ENCODE peak calls at places on chromosome 9, in five cellular contexts. One of them, this sample, is unnamed.

GRCh38 chr9:90839183-90839582 is 37.6 kb downstream of the SYK start:
- DNase-seq in stimulated activated CD4-positive, alpha-beta T cell treated with anti-CD3 and anti-CD28 coated beads, Interleukin-2, amount 100 ng/mL, for 24 hours: no peak
- DNase-seq in right atrium auricular region: no peak
- DNase-seq in Calu3: no peak
- DNase-seq in tibial nerve: no peak
- DNase-seq in this sample: no peak

GRCh38 chr9:111527347-111527746 is 2.4 kb downstream of the ZNF483 start:
- DNase-seq in stimulated activated CD4-positive, alpha-beta T cell treated with anti-CD3 and anti-CD28 coated beads, Interleukin-2, amount 100 ng/mL, for 24 hours: no peak
- DNase-seq in right atrium auricular region: no peak
- DNase-seq in Calu3: no peak
- DNase-seq in tibial nerve: no peak
- DNase-seq in this sample: no peak

GRCh38 chr9:34637356-34638137 is at the start of gene SIGMAR1:
- DNase-seq in stimulated activated CD4-positive, alpha-beta T cell treated with anti-CD3 and anti-CD28 coated beads, Interleukin-2, amount 100 ng/mL, for 24 hours: peak; percentile 94
- DNase-seq in tibial nerve: peak; percentile 88
- DNase-seq in Calu3: peak; percentile 91
- DNase-seq in right atrium auricular region: peak; percentile 92
- DNase-seq in this sample: peak; percentile 88

GRCh38 chr9:136059851-136060670 is 35.0 kb downstream of the NACC2 start:
- DNase-seq in stimulated activated CD4-positive, alpha-beta T cell treated with anti-CD3 and anti-CD28 coated beads, Interleukin-2, amount 100 ng/mL, for 24 hours: no peak
- DNase-seq in right atrium auricular region: no peak
- DNase-seq in Calu3: no peak
- DNase-seq in tibial nerve: no peak
- DNase-seq in this sample: no peak

GRCh38 chr9:12854218-12854617 is 79.4 kb downstream of the LURAP1L start:
- DNase-seq in stimulated activated CD4-positive, alpha-beta T cell treated with anti-CD3 and anti-CD28 coated beads, Interleukin-2, amount 100 ng/mL, for 24 hours: no peak
- DNase-seq in tibial nerve: no peak
- DNase-seq in right atrium auricular region: no peak
- DNase-seq in Calu3: no peak
- DNase-seq in this sample: no peak

GRCh38 chr9:87643778-87644570 is 81.9 kb upstream of the CTSL start:
- DNase-seq in tibial nerve: no peak
- DNase-seq in stimulated activated CD4-positive, alpha-beta T cell treated with anti-CD3 and anti-CD28 coated beads, Interleukin-2, amount 100 ng/mL, for 24 hours: no peak
- DNase-seq in Calu3: no peak
- DNase-seq in right atrium auricular region: no peak
- DNase-seq in this sample: no peak

GRCh38 chr9:89310486-89311345 is at the start of gene CKS2:
- DNase-seq in right atrium auricular region: peak; percentile 100
- DNase-seq in Calu3: peak; percentile 97
- DNase-seq in tibial nerve: peak; percentile 99
- DNase-seq in stimulated activated CD4-positive, alpha-beta T cell treated with anti-CD3 and anti-CD28 coated beads, Interleukin-2, amount 100 ng/mL, for 24 hours: peak; percentile 100
- DNase-seq in this sample: peak; percentile 100

GRCh38 chr9:120846251-120846869 is 3.6 kb upstream of the PSMD5 start:
- DNase-seq in stimulated activated CD4-positive, alpha-beta T cell treated with anti-CD3 and anti-CD28 coated beads, Interleukin-2, amount 100 ng/mL, for 24 hours: no peak
- DNase-seq in right atrium auricular region: no peak
- DNase-seq in tibial nerve: no peak
- DNase-seq in Calu3: no peak
- DNase-seq in this sample: no peak

GRCh38 chr9:134624119-134624826 is 17.3 kb upstream of the COL5A1 start:
- DNase-seq in stimulated activated CD4-positive, alpha-beta T cell treated with anti-CD3 and anti-CD28 coated beads, Interleukin-2, amount 100 ng/mL, for 24 hours: no peak
- DNase-seq in right atrium auricular region: no peak
- DNase-seq in Calu3: no peak
- DNase-seq in tibial nerve: peak; percentile 10
- DNase-seq in this sample: no peak

GRCh38 chr9:134130503-134131375 is 5.1 kb upstream of the WDR5 start:
- DNase-seq in right atrium auricular region: no peak
- DNase-seq in stimulated activated CD4-positive, alpha-beta T cell treated with anti-CD3 and anti-CD28 coated beads, Interleukin-2, amount 100 ng/mL, for 24 hours: no peak
- DNase-seq in tibial nerve: peak; percentile 52
- DNase-seq in Calu3: peak; percentile 13
- DNase-seq in this sample: peak; percentile 85

GRCh38 chr9:107422189-107422802 is 67.3 kb downstream of the KLF4 start:
- DNase-seq in Calu3: peak; percentile 73
- DNase-seq in stimulated activated CD4-positive, alpha-beta T cell treated with anti-CD3 and anti-CD28 coated beads, Interleukin-2, amount 100 ng/mL, for 24 hours: peak; percentile 19
- DNase-seq in right atrium auricular region: peak; percentile 80
- DNase-seq in tibial nerve: peak; percentile 44
- DNase-seq in this sample: peak; percentile 77

GRCh38 chr9:37999501-38000189 is 69.4 kb downstream of the SHB start:
- DNase-seq in stimulated activated CD4-positive, alpha-beta T cell treated with anti-CD3 and anti-CD28 coated beads, Interleukin-2, amount 100 ng/mL, for 24 hours: no peak
- DNase-seq in Calu3: no peak
- DNase-seq in tibial nerve: no peak
- DNase-seq in right atrium auricular region: no peak
- DNase-seq in this sample: no peak

GRCh38 chr9:96088510-96088909 is 213.0 kb downstream of the ERCC6L2 start:
- DNase-seq in tibial nerve: no peak
- DNase-seq in stimulated activated CD4-positive, alpha-beta T cell treated with anti-CD3 and anti-CD28 coated beads, Interleukin-2, amount 100 ng/mL, for 24 hours: no peak
- DNase-seq in Calu3: no peak
- DNase-seq in right atrium auricular region: no peak
- DNase-seq in this sample: no peak

GRCh38 chr9:94613003-94613402 is 19.4 kb upstream of the FBP2 start:
- DNase-seq in tibial nerve: no peak
- DNase-seq in right atrium auricular region: no peak
- DNase-seq in stimulated activated CD4-positive, alpha-beta T cell treated with anti-CD3 and anti-CD28 coated beads, Interleukin-2, amount 100 ng/mL, for 24 hours: no peak
- DNase-seq in Calu3: no peak
- DNase-seq in this sample: no peak

GRCh38 chr9:99485461-99485860 is 263.4 kb downstream of the SEC61B start:
- DNase-seq in right atrium auricular region: no peak
- DNase-seq in tibial nerve: no peak
- DNase-seq in Calu3: no peak
- DNase-seq in stimulated activated CD4-positive, alpha-beta T cell treated with anti-CD3 and anti-CD28 coated beads, Interleukin-2, amount 100 ng/mL, for 24 hours: no peak
- DNase-seq in this sample: no peak

GRCh38 chr9:21392270-21392669 is 7.1 kb upstream of the IFNA2 start:
- DNase-seq in right atrium auricular region: no peak
- DNase-seq in stimulated activated CD4-positive, alpha-beta T cell treated with anti-CD3 and anti-CD28 coated beads, Interleukin-2, amount 100 ng/mL, for 24 hours: no peak
- DNase-seq in Calu3: peak; percentile 10
- DNase-seq in tibial nerve: no peak
- DNase-seq in this sample: peak; percentile 60

GRCh38 chr9:134382733-134383132 is 56.5 kb downstream of the RXRA start:
- DNase-seq in right atrium auricular region: no peak
- DNase-seq in tibial nerve: no peak
- DNase-seq in Calu3: no peak
- DNase-seq in stimulated activated CD4-positive, alpha-beta T cell treated with anti-CD3 and anti-CD28 coated beads, Interleukin-2, amount 100 ng/mL, for 24 hours: no peak
- DNase-seq in this sample: peak; percentile 33

GRCh38 chr9:123544007-123544827 is 188.2 kb downstream of the CRB2 start:
- DNase-seq in right atrium auricular region: no peak
- DNase-seq in tibial nerve: no peak
- DNase-seq in stimulated activated CD4-positive, alpha-beta T cell treated with anti-CD3 and anti-CD28 coated beads, Interleukin-2, amount 100 ng/mL, for 24 hours: peak; percentile 24
- DNase-seq in Calu3: peak; percentile 25
- DNase-seq in this sample: peak; percentile 31